ENCODE peak calls at places on chromosome 21, in six cellular contexts. H is progenitor cell of endocrine pancreas; P is NCI-H345; R is stimulated activated CD4-positive, alpha-beta T cell treated with anti-CD3 and anti-CD28 coated beads, TNF-alpha, amount 100 ng/mL, for 1 hour; K is NCI-H69; J is A549. X is an unnamed sample.

GRCh38 chr21:46049890-46050650 is 47.8 kb upstream of the COL6A2 start:
- DNase-seq in H (peak; percentile 6), P (no peak), R (no peak), K (no peak), J (no peak), X (no peak)

GRCh38 chr21:44955141-44955802 is 15.4 kb downstream of the SLX9 start:
- DNase-seq in H (no peak), P (no peak), R (no peak), K (no peak), J (no peak), X (no peak)

GRCh38 chr21:31425158-31425557 is 81.1 kb upstream of the TIAM1 start:
- DNase-seq in H (peak; percentile 9), P (no peak), R (no peak), K (no peak), J (no peak), X (no peak)

GRCh38 chr21:33198346-33199135 is 31.2 kb upstream of the IFNAR2 start:
- DNase-seq in H (no peak), P (no peak), R (no peak), K (no peak), J (no peak), X (no peak)

GRCh38 chr21:35484856-35485255 is 435.8 kb upstream of the RUNX1 start:
- DNase-seq in H (no peak), P (no peak), R (no peak), K (no peak), J (no peak), X (no peak)

GRCh38 chr21:26809745-26810144 is 35.5 kb downstream of the ADAMTS1 start:
- DNase-seq in H (no peak), P (no peak), R (no peak), K (no peak), J (no peak), X (no peak)

GRCh38 chr21:25964926-25965325 is 205.6 kb downstream of the APP start:
- DNase-seq in H (no peak), P (no peak), R (no peak), K (no peak), J (no peak), X (no peak)

GRCh38 chr21:17195965-17196364 is 316.9 kb upstream of the CXADR start:
- DNase-seq in H (no peak), P (no peak), R (no peak), K (no peak), J (no peak), X (no peak)

GRCh38 chr21:36065497-36066036 is 4.3 kb upstream of the CBR1 start:
- DNase-seq in H (no peak), P (peak; percentile 12), R (no peak), K (peak; percentile 54), J (no peak), X (no peak)

GRCh38 chr21:45319461-45320211 is 31.9 kb upstream of the POFUT2 start:
- DNase-seq in H (no peak), P (no peak), R (no peak), K (no peak), J (no peak), X (no peak)

GRCh38 chr21:34684174-34684876 is 15.5 kb downstream of the CLIC6 start:
- DNase-seq in H (no peak), P (no peak), R (no peak), K (peak; percentile 72), J (no peak), X (no peak)

GRCh38 chr21:38220270-38220737 is 36.5 kb upstream of the KCNJ15 start:
- DNase-seq in H (no peak), P (no peak), R (no peak), K (no peak), J (no peak), X (no peak)

GRCh38 chr21:43325036-43325435 is 101.9 kb downstream of the SIK1 start:
- DNase-seq in H (no peak), P (no peak), R (no peak), K (no peak), J (no peak), X (no peak)

GRCh38 chr21:34889287-34889536 is 159.9 kb downstream of the RUNX1 start:
- DNase-seq in H (no peak), P (peak; percentile 69), R (peak; percentile 26), K (peak; percentile 78), J (no peak), X (peak; percentile 38)

X was measured in activated naive CD8-positive, alpha-beta T cell treated with anti-CD3 and anti-CD28 coated beads, Interleukin-2, amount 50 U/mL, for 16 hours.